ENCODE peak calls at places on chromosomes 5 and 9, in five cellular contexts. L is endodermal cell, A is esophagus squamous epithelium, I is PC-3, F is upper lobe of right lung. Q is an unnamed sample. For H3K27me3, the result is how much of the 10 kb centered on the place peaks cover.

GRCh38 chr5:172003750-172004149 is 2.7 kb downstream of the FBXW11 start:
- DNase-seq in A (no peak), L (no peak), F (no peak), I (peak), Q (no peak)

GRCh38 chr5:64811050-64811640 is 42.4 kb downstream of the CWC27 start:
- DNase-seq in A (no peak), L (no peak), I (peak), F (no peak), Q (no peak)

GRCh38 chr5:143968071-143968878 is 156.3 kb downstream of the HMHB1 start:
- DNase-seq in L (no peak), I (peak), F (no peak), A (no peak), Q (no peak)

GRCh38 chr5:129747847-129748407 is at the start of gene MINAR2:
- DNase-seq in F (no peak), A (no peak), L (no peak), I (no peak), Q (no peak)

GRCh38 chr9:85984457-85984856 is 43.5 kb downstream of the NAA35 start:
- DNase-seq in I (no peak), F (no peak), L (no peak), A (no peak), Q (no peak)

GRCh38 chr5:72499730-72500129 is 7.5 kb downstream of the ZNF366 start:
- DNase-seq in L (no peak), A (no peak), F (no peak), I (no peak), Q (no peak)

GRCh38 chr9:27539479-27540441 is 10.1 kb upstream of the MOB3B start:
- DNase-seq in I (peak), L (no peak), A (no peak), F (no peak), Q (peak)

GRCh38 chr5:104297076-104297475 is 734.5 kb upstream of the NUDT12 start:
- DNase-seq in F (no peak), I (peak), L (no peak), A (no peak), Q (no peak)

GRCh38 chr5:137073192-137073591 is 425.9 kb downstream of the SPOCK1 start:
- DNase-seq in F (no peak), A (no peak), L (no peak), I (peak), Q (no peak)

GRCh38 chr5:1400936-1401335 is 44.3 kb downstream of the SLC6A3 start:
- DNase-seq in L (no peak), I (no peak), A (no peak), F (no peak), Q (no peak)

GRCh38 chr5:1402611-1403255 is 42.5 kb downstream of the SLC6A3 start:
- DNase-seq in L (no peak), A (no peak), F (peak), I (no peak), Q (no peak)

GRCh38 chr5:1401681-1402096 is 43.6 kb downstream of the SLC6A3 start:
- DNase-seq in I (no peak), L (no peak), F (no peak), A (no peak), Q (no peak)

GRCh38 chr5:1399737-1400136 is 45.5 kb downstream of the SLC6A3 start:
- DNase-seq in I (no peak), F (no peak), L (peak), A (no peak), Q (no peak)

DNA sequence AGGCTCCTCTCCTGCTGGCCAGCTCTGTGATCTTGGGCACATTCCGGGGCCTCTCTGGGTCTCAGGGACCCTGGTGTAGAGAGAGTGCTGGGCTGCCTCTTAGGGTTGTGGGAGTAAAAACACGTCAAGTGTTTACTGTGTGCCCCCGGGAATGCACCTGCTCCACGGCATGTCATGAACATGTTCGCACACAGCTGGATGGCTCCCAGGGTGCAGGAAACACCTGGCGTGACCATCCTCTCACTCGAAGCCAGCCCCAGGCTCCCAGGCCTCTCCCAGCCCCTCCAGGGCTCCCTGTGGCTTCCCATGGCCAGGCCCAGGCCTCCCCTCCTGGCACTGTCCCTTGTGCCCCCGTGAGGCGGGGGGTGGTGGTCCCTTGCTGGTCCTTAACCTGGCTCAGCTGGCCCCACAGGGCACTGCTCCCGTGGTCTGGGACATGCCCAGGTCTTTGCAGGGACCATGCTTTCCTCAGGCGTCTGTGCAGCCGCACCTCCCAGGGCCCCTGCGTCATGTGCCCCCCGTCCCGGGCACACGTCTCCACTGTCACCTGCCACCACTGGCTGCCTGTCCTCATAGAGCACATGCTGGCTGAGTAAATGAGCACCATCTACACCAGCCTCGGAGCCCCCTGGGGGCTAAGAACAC is 44.9 kb downstream of the SLC6A3 start:
- DNase-seq in F (no peak), L (no peak), I (no peak), A (no peak), Q (no peak)
- H3K27me3 ChIP-seq in F (under half), L (under half), I (half or more), A (under half), Q (under half)

DNA sequence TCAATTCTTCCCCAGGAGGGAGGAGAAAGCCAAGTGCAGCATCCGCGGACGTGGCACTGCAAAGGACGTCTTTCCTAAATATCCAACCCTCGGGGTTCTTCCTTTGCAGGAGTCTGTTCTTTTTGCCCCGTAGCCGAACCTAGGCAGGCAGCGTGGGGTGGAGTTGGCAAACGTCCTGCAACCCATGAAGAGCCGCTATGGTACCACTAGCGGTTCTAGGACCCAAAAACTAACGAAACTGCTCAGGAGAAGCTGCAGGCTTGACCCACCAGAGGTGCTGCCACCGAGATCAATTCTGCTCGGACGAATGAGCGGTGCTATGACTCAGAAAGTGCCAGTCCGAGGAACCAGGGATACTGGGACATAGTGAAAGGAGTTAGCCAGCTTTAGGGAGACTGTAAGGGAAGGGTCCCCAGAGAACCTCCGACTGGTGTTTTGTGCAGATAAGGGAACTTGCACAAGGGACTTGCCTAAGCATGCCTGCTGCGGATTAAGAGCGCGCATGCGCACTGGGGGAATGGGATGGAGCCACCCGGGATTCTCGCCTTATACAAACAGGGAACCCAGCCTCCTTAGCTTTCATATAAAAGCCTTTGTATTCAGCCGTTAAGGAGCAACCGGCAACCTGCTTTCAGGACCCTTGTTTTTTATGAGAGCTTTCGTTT is 32.7 kb downstream of the ANXA2R start:
- DNase-seq in I (peak), A (peak), L (peak), F (peak), Q (no peak)
- H3K27me3 ChIP-seq in I (under half), A (under half), L (under half), F (under half), Q (under half)

GRCh38 chr9:120891255-120891954 is 14.4 kb upstream of the PHF19 start:
- DNase-seq in A (no peak), L (no peak), I (no peak), F (no peak), Q (no peak)

GRCh38 chr9:120893585-120893857 is 16.5 kb upstream of the PHF19 start:
- DNase-seq in A (no peak), L (no peak), F (no peak), I (no peak), Q (no peak)

GRCh38 chr9:120892177-120892747 is 15.3 kb upstream of the PHF19 start:
- DNase-seq in F (no peak), I (no peak), A (no peak), L (no peak), Q (no peak)

GRCh38 chr9:120893917-120894316 is 16.9 kb upstream of the PHF19 start:
- DNase-seq in F (no peak), L (no peak), A (no peak), I (no peak), Q (no peak)

GRCh38 chr9:120892748-120893584 is 16.0 kb upstream of the PHF19 start:
- DNase-seq in F (no peak), I (peak), A (no peak), L (no peak), Q (no peak)
- H3K27me3 ChIP-seq in F (under half), I (under half), A (under half), L (under half), Q (under half)

GRCh38 chr9:95317119-95317892 is at the start of gene FANCC:
- DNase-seq in F (peak), I (peak), A (peak), L (peak), Q (peak)

GRCh38 chr9:95316794-95317118 is 753 bp downstream of the FANCC start:
- DNase-seq in L (peak), F (peak), A (no peak), I (peak), Q (peak)

GRCh38 chr9:95315108-95315746 is 2.3 kb downstream of the FANCC start:
- DNase-seq in A (no peak), L (no peak), F (no peak), I (no peak), Q (no peak)

GRCh38 chr9:95317893-95318211 is 343 bp upstream of the FANCC start:
- DNase-seq in I (no peak), L (no peak), A (no peak), F (no peak), Q (no peak)

DNA sequence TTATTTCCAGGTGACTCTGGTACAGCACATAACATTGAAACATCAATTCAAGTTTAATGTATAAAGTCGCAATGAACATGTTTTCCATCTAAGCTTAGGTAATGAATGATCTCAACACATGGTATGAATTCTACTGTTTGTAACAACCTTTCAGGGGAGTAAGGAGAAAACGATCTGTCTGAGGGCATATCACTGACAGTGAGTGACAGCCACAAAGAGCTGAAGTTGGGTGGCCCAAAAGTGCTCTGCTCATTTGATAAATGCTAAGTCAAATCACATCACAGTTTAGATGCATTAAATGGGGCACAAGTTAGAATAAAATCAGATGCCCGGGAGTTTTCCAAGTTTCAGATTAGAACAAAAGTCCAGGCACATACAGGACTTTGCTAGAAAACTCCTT is 1.2 kb downstream of the FANCC start:
- DNase-seq in L (no peak), F (no peak), I (no peak), A (no peak), Q (no peak)
- H3K27me3 ChIP-seq in L (under half), F (under half), I (under half), A (under half), Q (under half)

GRCh38 chr5:139912804-139913203 is 117.2 kb downstream of the PSD2 start:
- DNase-seq in A (no peak), I (no peak), L (no peak), F (no peak), Q (no peak)
- H3K27me3 ChIP-seq in A (under half), I (under half), L (under half), F (under half), Q (under half)

GRCh38 chr5:138230261-138230660 is 17.1 kb upstream of the CDC23 start:
- DNase-seq in L (peak), A (no peak), F (no peak), I (no peak), Q (no peak)
- H3K27me3 ChIP-seq in L (under half), A (under half), F (under half), I (under half), Q (under half)

GRCh38 chr5:93578813-93579560 is 2.0 kb downstream of the NR2F1-AS1 start:
- DNase-seq in L (no peak), A (no peak), I (peak), F (no peak), Q (no peak)
- H3K27me3 ChIP-seq in L (half or more), A (under half), I (under half), F (half or more), Q (under half)

GRCh38 chr9:98974106-98974505 is 30.4 kb downstream of the COL15A1 start:
- DNase-seq in F (no peak), I (no peak), A (no peak), L (no peak), Q (no peak)
- H3K27me3 ChIP-seq in F (under half), I (under half), A (under half), L (under half), Q (under half)

GRCh38 chr5:30968971-30969370 is 224.5 kb upstream of the CDH6 start:
- DNase-seq in A (no peak), L (no peak), I (no peak), F (no peak), Q (no peak)
- H3K27me3 ChIP-seq in A (under half), L (under half), I (under half), F (under half), Q (under half)

DNA sequence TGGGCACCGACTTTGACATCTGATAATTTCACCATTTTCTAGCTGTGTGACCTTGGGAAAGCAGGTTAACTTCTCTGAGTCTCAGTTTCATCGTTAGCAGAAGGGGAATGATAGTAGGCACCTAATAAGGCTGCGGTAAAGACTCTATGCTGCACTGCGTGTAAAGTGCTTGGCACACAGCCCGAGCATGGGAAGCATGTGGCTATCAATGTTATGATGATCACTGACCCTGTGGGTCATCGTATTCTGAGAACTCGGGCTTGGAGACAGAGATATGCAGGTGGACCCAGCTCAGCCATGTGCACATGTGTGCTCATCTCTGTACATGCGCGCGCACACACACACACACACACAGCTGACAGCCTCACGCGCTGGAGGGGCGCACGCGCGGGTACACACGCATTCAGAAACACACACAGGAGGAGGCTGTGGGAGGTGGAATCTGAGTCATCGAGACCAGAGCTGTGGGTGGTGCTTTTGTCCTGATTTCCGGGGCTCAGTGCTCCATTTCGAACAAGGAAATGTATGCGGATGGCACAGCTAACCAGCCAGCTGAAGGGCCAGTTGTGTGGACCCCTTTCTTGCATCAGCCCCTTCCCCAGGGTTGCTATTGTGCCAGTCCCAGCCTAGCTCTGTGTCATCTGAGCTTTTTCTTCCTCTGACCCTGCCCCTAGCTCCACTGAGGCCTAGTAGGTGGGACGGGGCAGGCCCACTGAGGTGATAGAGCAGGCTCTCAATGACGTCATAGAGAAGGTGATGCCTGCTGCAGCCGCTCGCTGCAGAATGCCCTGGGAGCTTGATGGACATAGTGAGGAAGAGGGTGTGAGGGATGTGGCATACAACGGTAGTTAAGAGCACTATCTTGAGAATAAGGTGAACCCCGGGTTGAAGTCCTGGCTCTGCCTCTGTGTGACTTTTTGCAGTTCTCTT is 11.2 kb upstream of the ARAP3 start:
- DNase-seq in L (no peak), F (no peak), A (no peak), I (no peak), Q (no peak)
- H3K27me3 ChIP-seq in L (half or more), F (under half), A (under half), I (under half), Q (under half)

Q was measured in thoracic aorta.